ENCODE peak calls at places on chromosome 20, in ten cellular contexts. P, Z, J, N, W, X, K, O, F and V are unnamed samples.

GRCh38 chr20:46400253-46400652 is 6.2 kb downstream of the ELMO2 start:
- DNase-seq in N (peak; percentile 46), O (no peak), Z (peak; percentile 30), X (no peak), F (no peak), P (no peak), W (peak; percentile 90), J (no peak), K (no peak), V (peak; percentile 47)

GRCh38 chr20:47682916-47683315 is 102.4 kb downstream of the SULF2 start:
- DNase-seq in O (no peak), W (no peak), F (no peak), X (no peak), N (no peak), P (no peak), K (no peak), Z (no peak), J (no peak), V (no peak)

GRCh38 chr20:44532981-44533331 is 11.1 kb upstream of the SERINC3 start:
- DNase-seq in N (no peak), X (no peak), O (no peak), Z (no peak), P (peak; percentile 18), W (peak; percentile 29), K (no peak), J (no peak), F (no peak), V (no peak)

GRCh38 chr20:37920679-37921322 is 17.9 kb downstream of the VSTM2L start:
- DNase-seq in Z (no peak), P (no peak), N (no peak), O (no peak), X (no peak), J (no peak), W (no peak), F (no peak), K (no peak), V (no peak)

GRCh38 chr20:47125553-47126373 is 230.7 kb downstream of the ZMYND8 start:
- DNase-seq in P (no peak), X (no peak), F (no peak), K (no peak), O (peak; percentile 69), N (no peak), W (peak; percentile 46), Z (peak; percentile 70), J (no peak), V (no peak)

GRCh38 chr20:32510120-32510600 is 75.0 kb downstream of the NOL4L start:
- DNase-seq in W (no peak), N (peak; percentile 66), K (no peak), J (no peak), Z (no peak), F (no peak), X (no peak), O (no peak), P (no peak), V (no peak)

GRCh38 chr20:58839474-58839874 is 11.2 kb downstream of the GNAS-AS1 start:
- DNase-seq in K (peak; percentile 54), J (no peak), O (no peak), P (peak; percentile 26), X (no peak), W (peak; percentile 26), F (no peak), Z (no peak), N (peak; percentile 53), V (no peak)

GRCh38 chr20:4997207-4997606 is 4.1 kb downstream of the SLC23A2 start:
- DNase-seq in K (no peak), W (no peak), X (no peak), J (peak; percentile 32), F (no peak), Z (no peak), O (no peak), N (no peak), P (no peak), V (no peak)

GRCh38 chr20:36470482-36471062 is 70.7 kb upstream of the MYL9 start:
- DNase-seq in F (no peak), W (no peak), N (no peak), O (no peak), X (no peak), J (no peak), K (no peak), P (no peak), Z (no peak), V (no peak)

GRCh38 chr20:32753731-32754130 is 8.5 kb upstream of the DNMT3B start:
- DNase-seq in W (no peak), X (no peak), F (no peak), O (no peak), K (no peak), P (no peak), Z (no peak), N (no peak), J (no peak), V (no peak)

GRCh38 chr20:36792422-36792821 is 18.9 kb upstream of the DSN1 start:
- DNase-seq in J (peak; percentile 84), N (peak; percentile 71), P (no peak), F (no peak), W (peak; percentile 65), O (peak; percentile 61), K (peak; percentile 80), X (no peak), Z (no peak), V (peak; percentile 66)

GRCh38 chr20:44540834-44541233 is 19.0 kb upstream of the SERINC3 start:
- DNase-seq in X (no peak), O (no peak), W (no peak), Z (no peak), F (no peak), K (no peak), N (no peak), P (no peak), J (peak; percentile 72), V (no peak)

GRCh38 chr20:35497320-35497719 is 32.1 kb downstream of the C20orf173 start:
- DNase-seq in W (no peak), K (no peak), X (no peak), N (no peak), Z (no peak), J (no peak), P (no peak), F (no peak), O (no peak), V (no peak)

GRCh38 chr20:20677186-20677585 is 35.3 kb downstream of the RALGAPA2 start:
- DNase-seq in X (no peak), F (no peak), Z (no peak), W (no peak), O (no peak), N (no peak), J (no peak), K (no peak), P (no peak), V (no peak)

GRCh38 chr20:9027626-9028025 is 41.3 kb upstream of the PLCB4 start:
- DNase-seq in J (no peak), P (no peak), X (no peak), N (no peak), K (no peak), F (no peak), O (no peak), Z (no peak), W (no peak), V (no peak)

GRCh38 chr20:63641792-63642517 is 11.3 kb downstream of the STMN3 start:
- DNase-seq in K (peak; percentile 91), Z (peak; percentile 94), N (peak; percentile 95), P (peak; percentile 97), O (peak; percentile 89), X (peak; percentile 83), F (peak; percentile 96), J (peak; percentile 94), W (peak; percentile 78), V (peak; percentile 92)

GRCh38 chr20:17543531-17543961 is 12.4 kb upstream of the BFSP1 start:
- DNase-seq in F (no peak), Z (no peak), P (no peak), X (no peak), K (no peak), N (peak; percentile 39), O (no peak), J (no peak), W (peak; percentile 97), V (no peak)

DNA sequence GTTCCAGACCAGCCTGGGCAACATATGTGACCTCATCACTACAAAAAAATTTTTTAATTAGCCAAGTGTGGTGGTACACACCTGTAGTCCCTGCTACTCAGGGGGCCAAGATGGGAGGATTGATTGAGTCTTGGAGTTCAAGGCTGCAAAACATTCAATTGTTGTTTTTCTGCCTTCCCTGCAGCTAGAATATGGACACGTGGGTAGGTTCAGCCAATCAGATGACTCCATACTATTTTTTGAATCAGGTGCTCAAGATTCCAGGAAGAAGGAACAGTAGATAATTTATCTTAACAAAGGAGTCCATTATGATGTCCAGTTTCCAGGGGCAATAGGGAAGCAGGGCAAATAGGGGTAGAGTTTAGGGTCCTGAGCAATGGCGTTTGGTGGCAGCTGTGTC is 2.4 kb upstream of the DEFB119 start:
- DNase-seq in N (no peak), J (no peak), O (no peak), Z (no peak), X (no peak), P (no peak), F (no peak), K (no peak), W (no peak), V (no peak)
- H3K9me3 ChIP-seq in N (peaks cover 4% of the 10 kb centered on the region), J (peaks cover 29% of the 10 kb centered on the region), O (peaks cover 33% of the 10 kb centered on the region), Z (no peaks in the 10 kb centered on the region), X (no peaks in the 10 kb centered on the region), P (no peaks in the 10 kb centered on the region), F (no peaks in the 10 kb centered on the region), K (no peaks in the 10 kb centered on the region), W (no peaks in the 10 kb centered on the region), V (no peaks in the 10 kb centered on the region)

GRCh38 chr20:3797226-3797545 is 1.1 kb downstream of the CDC25B start:
- DNase-seq in W (no peak), F (no peak), X (no peak), O (no peak), J (no peak), Z (no peak), P (no peak), K (no peak), N (no peak), V (no peak)
- H3K27ac ChIP-seq in W (peak overlapping the region; percentile 78), F (no peak overlapping the region), X (peak overlapping the region; percentile 98), O (no peak overlapping the region), J (no peak overlapping the region), Z (peak overlapping the region; percentile 97), P (peak overlapping the region; percentile 68), K (peak overlapping the region; percentile 97), N (peak overlapping the region; percentile 79), V (no peak overlapping the region)

GRCh38 chr20:51496964-51497363 is 45.6 kb downstream of the NFATC2 start:
- DNase-seq in K (no peak), F (no peak), X (no peak), P (no peak), J (no peak), O (no peak), W (no peak), N (no peak), Z (no peak), V (no peak)
- H3K4me1 ChIP-seq in K (peaks cover 10% of the 10 kb centered on the region), F (peaks cover 9% of the 10 kb centered on the region), X (no peaks in the 10 kb centered on the region), P (peaks cover 97% of the 10 kb centered on the region), J (no peaks in the 10 kb centered on the region), O (no peaks in the 10 kb centered on the region), W (peaks cover under 1% of the 10 kb centered on the region), N (no peaks in the 10 kb centered on the region), Z (no peaks in the 10 kb centered on the region), V (peaks cover 11% of the 10 kb centered on the region)

DNA sequence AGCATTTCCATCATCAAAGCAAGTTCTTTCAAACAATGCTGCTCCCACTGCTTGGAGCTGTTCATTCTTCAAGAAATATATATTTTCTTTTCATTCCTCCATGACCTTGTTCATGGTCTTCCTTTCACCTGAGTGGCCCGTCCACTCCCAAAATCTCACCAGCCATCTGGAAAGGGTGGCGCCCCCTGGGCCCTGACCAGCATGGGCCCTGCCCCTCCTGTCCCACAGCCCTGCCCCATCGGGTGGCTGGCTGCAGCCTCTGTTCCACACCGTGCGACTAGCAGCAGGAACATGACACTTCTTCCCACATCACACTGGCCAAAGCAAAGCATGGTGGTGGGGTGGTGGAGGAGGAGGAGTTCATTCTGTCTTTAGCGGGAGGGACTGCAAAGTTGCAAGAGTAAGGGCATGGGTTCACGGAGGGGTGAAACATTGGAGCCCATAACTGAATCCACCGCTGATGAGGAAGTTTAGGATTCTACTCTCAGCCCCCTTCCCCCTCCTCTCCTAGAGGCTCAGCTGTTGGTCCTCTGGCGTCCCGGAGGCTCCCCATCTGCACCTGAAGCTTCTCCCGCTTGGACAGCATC is 195.2 kb upstream of the SLC24A3 start:
- DNase-seq in N (no peak), Z (no peak), O (no peak), W (no peak), X (no peak), F (no peak), J (no peak), P (no peak), K (no peak), V (no peak)
- H3K9me3 ChIP-seq in N (no peaks in the 10 kb centered on the region), Z (no peaks in the 10 kb centered on the region), O (no peaks in the 10 kb centered on the region), W (no peaks in the 10 kb centered on the region), X (no peaks in the 10 kb centered on the region), F (no peaks in the 10 kb centered on the region), J (peaks cover 6% of the 10 kb centered on the region), P (no peaks in the 10 kb centered on the region), K (no peaks in the 10 kb centered on the region), V (no peaks in the 10 kb centered on the region)